ENCODE peak calls at places on chromosomes 4 and X, in ten cellular contexts. O, J, Q, K, F, B, C, I, E and R are unnamed samples. For H3K4me1, the result is how much of the 10 kb centered on the place peaks cover.

GRCh38 chr4:99507762-99508161 is 3.1 kb upstream of the C4orf17 start:
- DNase-seq in I (no peak), K (peak), O (no peak), B (no peak), J (no peak), E (no peak), Q (no peak), F (no peak), C (peak), R (no peak)

GRCh38 chr4:80070880-80071620 is 2.0 kb downstream of the ANTXR2 start:
- DNase-seq in I (no peak), O (peak), J (peak), F (no peak), B (no peak), Q (peak), K (no peak), C (peak), E (no peak), R (no peak)

GRCh38 chrX:119871245-119871598 is 311 bp downstream of the RNF113A start:
- DNase-seq in F (peak), C (peak), I (peak), J (no peak), B (no peak), Q (no peak), K (no peak), O (no peak), E (no peak), R (no peak)

GRCh38 chr4:8108261-8108660 is 50.4 kb downstream of the ABLIM2 start:
- DNase-seq in K (no peak), B (no peak), I (peak), F (no peak), J (no peak), Q (no peak), C (no peak), E (no peak), O (no peak), R (no peak)

GRCh38 chrX:151974336-151975227 is at the start of gene GABRE:
- DNase-seq in J (no peak), C (peak), F (peak), Q (peak), E (peak), K (no peak), O (peak), I (peak), B (peak), R (peak)

GRCh38 chrX:112840382-112841113 is at the start of gene AMOT:
- DNase-seq in I (peak), B (peak), C (peak), Q (peak), F (peak), O (peak), E (peak), J (peak), K (peak), R (peak)

GRCh38 chr4:128288689-128289106 is 1.1 kb upstream of the PGRMC2 start:
- DNase-seq in B (no peak), Q (no peak), K (peak), C (peak), J (peak), F (no peak), O (peak), I (no peak), E (peak), R (no peak)

GRCh38 chrX:38754102-38754790 is 47.0 kb upstream of the MID1IP1 start:
- DNase-seq in E (peak), J (peak), O (peak), Q (peak), K (peak), I (no peak), F (peak), C (peak), B (peak), R (peak)

GRCh38 chr4:108890491-108890890 is 127.6 kb upstream of the ETNPPL start:
- DNase-seq in E (no peak), O (no peak), F (no peak), C (no peak), Q (no peak), K (no peak), I (no peak), J (no peak), B (no peak), R (no peak)

GRCh38 chr4:102736636-102737549 is 23.9 kb downstream of the MANBA start:
- DNase-seq in B (no peak), I (no peak), O (no peak), Q (no peak), J (peak), K (no peak), C (peak), F (no peak), E (no peak), R (peak)

GRCh38 chr4:78070731-78071282 is 13.7 kb downstream of the FRAS1 start:
- DNase-seq in Q (no peak), B (no peak), O (no peak), J (no peak), I (no peak), C (no peak), E (no peak), F (no peak), K (peak), R (no peak)

GRCh38 chr4:78298618-78299017 is 241.5 kb downstream of the FRAS1 start:
- DNase-seq in J (peak), F (no peak), O (no peak), K (peak), I (no peak), C (peak), E (no peak), B (no peak), Q (peak), R (no peak)

GRCh38 chr4:65834707-65835106 is 164.4 kb upstream of the EPHA5 start:
- DNase-seq in C (no peak), O (no peak), Q (no peak), K (no peak), J (no peak), E (no peak), B (no peak), I (no peak), F (no peak), R (no peak)

GRCh38 chrX:154049209-154050112 is 29.8 kb upstream of the IRAK1 start:
- DNase-seq in O (no peak), K (no peak), C (no peak), E (no peak), Q (no peak), I (no peak), B (no peak), J (no peak), F (no peak), R (no peak)

GRCh38 chrX:154048398-154048797 is 28.7 kb upstream of the IRAK1 start:
- DNase-seq in I (no peak), C (no peak), F (no peak), E (no peak), B (no peak), K (no peak), O (no peak), Q (no peak), J (no peak), R (no peak)

GRCh38 chrX:154050113-154050495 is 30.4 kb upstream of the IRAK1 start:
- DNase-seq in I (no peak), K (no peak), E (no peak), Q (peak), J (no peak), B (no peak), C (no peak), F (no peak), O (no peak), R (no peak)

GRCh38 chrX:154046262-154046771 is 26.6 kb upstream of the IRAK1 start:
- DNase-seq in C (peak), O (peak), K (no peak), Q (peak), B (no peak), F (no peak), E (peak), J (peak), I (no peak), R (no peak)

GRCh38 chrX:154047266-154047665 is 27.6 kb upstream of the IRAK1 start:
- DNase-seq in J (peak), Q (no peak), C (peak), F (no peak), O (peak), E (no peak), I (no peak), B (no peak), K (no peak), R (no peak)
- H3K4me1 ChIP-seq in J (under half), Q (half or more), C (under half), F (under half), O (under half), E (under half), I (under half), B (under half), K (under half), R (under half)

GRCh38 chr4:147481577-147482109 is 746 bp downstream of the EDNRA start:
- DNase-seq in I (no peak), K (no peak), B (no peak), Q (peak), E (peak), C (peak), J (peak), O (no peak), F (no peak), R (peak)
- H3K9ac ChIP-seq in I (no peak), K (peak), B (no peak), Q (peak), E (no peak), C (peak), J (peak), O (no peak), F (peak), R (peak)

GRCh38 chrX:18886344-18887161 is 97.4 kb downstream of the PHKA2 start:
- DNase-seq in B (peak), C (peak), J (peak), O (peak), F (peak), Q (peak), I (peak), K (peak), E (peak), R (peak)
- H3K27ac ChIP-seq in B (no peak), C (no peak), J (no peak), O (no peak), F (no peak), Q (peak), I (peak), K (no peak), E (no peak), R (no peak)

DNA sequence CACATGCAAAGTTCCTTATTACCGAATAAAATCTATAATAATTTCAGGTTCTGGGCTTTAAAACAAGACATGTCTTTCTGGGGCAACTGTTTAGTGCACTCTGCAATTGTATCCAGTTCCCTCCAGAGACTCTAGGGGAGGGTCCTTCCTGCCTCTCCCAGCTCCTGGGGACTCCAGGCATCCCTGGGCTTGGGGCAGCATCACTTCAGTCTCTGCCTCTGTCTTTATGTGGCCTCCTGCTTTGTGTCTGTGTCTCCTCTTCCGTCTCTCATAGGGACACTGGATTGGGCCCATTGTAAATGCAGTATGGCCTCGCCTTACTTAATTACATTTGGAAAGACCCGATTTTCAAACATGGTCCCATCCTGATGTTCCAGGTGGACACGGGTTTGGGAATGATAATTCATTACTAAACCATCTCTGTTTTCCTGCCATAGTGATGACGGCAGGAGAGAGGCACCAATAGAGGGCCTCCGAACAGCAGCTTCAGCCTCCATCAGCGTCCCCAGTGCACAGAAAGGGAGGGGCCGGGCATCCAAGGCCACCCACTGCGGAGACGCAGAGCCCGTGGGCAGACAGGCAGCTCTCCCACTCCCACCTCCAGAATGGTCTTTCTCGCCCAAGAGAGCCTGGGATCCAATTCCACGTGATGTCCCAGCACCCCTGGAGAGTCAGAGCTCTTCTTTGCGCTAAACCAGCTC is 11.0 kb upstream of the ASMTL start:
- DNase-seq in J (no peak), Q (no peak), E (no peak), C (no peak), F (no peak), K (no peak), I (peak), O (no peak), B (no peak), R (no peak)
- H3K4me1 ChIP-seq in J (under half), Q (under half), E (under half), C (under half), F (under half), K (under half), I (under half), O (under half), B (under half), R (under half)

GRCh38 chrX:68832101-68832416 is 3.2 kb downstream of the EFNB1 start:
- DNase-seq in K (peak), B (no peak), C (peak), J (peak), O (peak), E (peak), F (peak), Q (peak), I (peak), R (peak)

GRCh38 chrX:68833855-68834331 is 5.1 kb downstream of the EFNB1 start:
- DNase-seq in C (no peak), Q (no peak), B (no peak), F (no peak), K (peak), J (no peak), I (no peak), E (no peak), O (no peak), R (peak)

GRCh38 chrX:68833448-68833805 is 4.6 kb downstream of the EFNB1 start:
- DNase-seq in I (no peak), E (no peak), Q (no peak), O (no peak), K (no peak), F (no peak), C (no peak), J (no peak), B (no peak), R (no peak)

GRCh38 chrX:68831405-68832100 is 2.7 kb downstream of the EFNB1 start:
- DNase-seq in B (no peak), F (no peak), J (no peak), I (no peak), K (no peak), O (no peak), Q (no peak), E (no peak), C (no peak), R (peak)

DNA sequence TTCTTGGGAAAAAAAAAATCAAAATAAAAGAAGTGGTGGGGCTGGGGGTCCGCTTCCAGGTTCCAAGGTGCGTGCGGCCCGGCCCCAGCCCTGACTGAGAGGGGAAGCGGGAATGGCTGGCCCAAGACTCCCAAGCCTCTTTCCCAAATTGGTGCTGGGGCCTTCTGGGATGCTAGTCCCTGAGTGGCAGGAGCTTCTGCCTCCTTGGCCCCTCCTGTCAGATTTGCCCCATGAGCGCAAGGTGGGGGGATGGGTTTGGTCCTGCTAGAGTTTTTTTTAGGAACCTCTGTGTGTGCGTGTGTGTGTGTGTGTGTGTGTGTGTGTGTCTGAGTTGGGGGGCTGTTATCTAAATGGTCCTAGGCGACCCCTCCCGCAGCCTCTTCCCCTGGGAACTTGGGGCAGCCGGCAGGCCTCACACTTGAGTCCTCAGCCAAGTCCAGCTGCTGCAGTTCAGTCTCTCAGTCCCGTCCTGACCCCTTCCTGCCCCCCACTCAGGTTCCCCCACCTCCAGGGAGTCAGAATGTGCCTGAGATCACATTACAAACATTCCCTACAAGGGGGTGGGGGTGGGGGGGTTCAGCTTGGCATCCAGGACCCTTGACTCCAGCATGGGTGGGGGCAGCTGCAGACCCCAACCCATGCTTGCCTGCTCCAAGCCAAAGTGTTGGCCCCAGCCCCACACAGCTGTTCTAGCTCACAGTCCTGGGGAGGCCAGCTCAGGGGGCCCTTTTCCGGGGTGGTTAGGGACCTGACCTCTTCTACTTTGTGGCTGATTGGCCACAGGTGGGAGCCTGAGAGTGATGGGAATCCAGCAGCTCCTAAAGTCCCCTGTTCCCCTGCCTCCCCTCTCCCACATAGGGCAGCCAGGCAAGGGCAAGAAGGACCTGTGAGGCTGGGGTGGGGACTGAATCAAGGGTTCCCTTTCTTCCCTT is 4.0 kb downstream of the EFNB1 start:
- DNase-seq in Q (no peak), O (no peak), C (no peak), J (no peak), B (no peak), F (no peak), E (peak), K (no peak), I (no peak), R (peak)
- H3K9ac ChIP-seq in Q (peak), O (no peak), C (no peak), J (peak), B (no peak), F (no peak), E (no peak), K (peak), I (no peak), R (no peak)

GRCh38 chr4:30720021-30720655 is at the start of gene PCDH7:
- DNase-seq in O (peak), B (no peak), F (peak), J (peak), C (peak), E (no peak), Q (peak), I (no peak), K (peak), R (peak)
- H3K27ac ChIP-seq in O (peak), B (no peak), F (no peak), J (peak), C (peak), E (no peak), Q (no peak), I (no peak), K (peak), R (peak)

DNA sequence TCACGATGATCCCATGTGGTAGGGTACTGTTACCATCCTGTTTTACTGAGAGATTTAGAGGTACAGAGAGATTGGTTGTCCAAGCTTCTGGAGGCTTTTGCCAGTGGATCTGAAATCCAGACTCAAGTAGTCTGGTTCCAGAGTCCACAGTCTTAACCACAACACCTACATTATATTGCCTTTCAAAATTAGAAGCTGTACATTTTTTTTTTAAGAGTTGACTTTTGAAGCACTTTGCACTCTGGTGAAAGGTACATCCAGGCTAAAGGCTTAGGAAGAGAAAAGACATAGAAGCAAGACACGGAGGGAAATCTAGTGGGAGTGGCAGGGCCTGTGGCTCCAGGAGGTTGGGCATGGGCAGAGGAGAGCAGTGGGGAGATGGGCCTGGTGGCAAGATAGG is 122.1 kb downstream of the AFF1 start:
- DNase-seq in Q (no peak), C (no peak), J (no peak), K (no peak), B (no peak), E (no peak), I (no peak), F (no peak), O (no peak), R (no peak)
- H3K4me1 ChIP-seq in Q (under half), C (under half), J (under half), K (under half), B (under half), E (half or more), I (under half), F (under half), O (under half), R (under half)